ENCODE peak calls at places on chromosomes 16 and 17, in nine cellular contexts. G is dorsolateral prefrontal cortex; L is Peyer's patch; R is SK-N-SH; Y is tibial nerve; M is brain microvascular endothelial cell; N is keratinocyte; D is left ventricle myocardium inferior; F is CD8-positive, alpha-beta T cell. U is an unnamed sample.

GRCh38 chr17:59668816-59669215 is 38.4 kb downstream of the PTRH2 start:
- DNase-seq in G (no peak), L (no peak), R (no peak), Y (no peak), M (peak), N (peak), D (no peak), F (no peak), U (peak)

GRCh38 chr17:50363217-50364060 is 9.5 kb downstream of the MRPL27 start:
- DNase-seq in G (peak), L (no peak), R (peak), Y (no peak), M (peak), N (no peak), D (no peak), F (no peak), U (no peak)

GRCh38 chr17:50201226-50201854 is at the start of gene COL1A1:
- DNase-seq in G (no peak), L (no peak), R (peak), Y (peak), M (peak), N (no peak), D (peak), F (no peak), U (no peak)

GRCh38 chr16:30030011-30030685 is 923 bp downstream of the TLCD3B start:
- DNase-seq in G (no peak), L (no peak), R (peak), Y (no peak), M (no peak), N (no peak), D (no peak), F (no peak), U (no peak)

GRCh38 chr17:18031955-18032354 is 7.0 kb downstream of the ATPAF2 start:
- DNase-seq in G (no peak), L (no peak), R (no peak), Y (no peak), M (peak), N (no peak), D (no peak), F (no peak), U (no peak)

GRCh38 chr17:76547183-76547641 is 7.4 kb downstream of the PRCD start:
- DNase-seq in G (no peak), L (peak), R (peak), Y (no peak), M (peak), N (no peak), D (peak), F (peak), U (no peak)

GRCh38 chr16:87734644-87735043 is 31.1 kb downstream of the KLHDC4 start:
- DNase-seq in G (no peak), L (no peak), R (no peak), Y (no peak), M (no peak), N (no peak), D (no peak), F (no peak), U (no peak)

GRCh38 chr17:3818786-3819185 is 17.8 kb upstream of the ITGAE start:
- DNase-seq in G (no peak), L (no peak), R (no peak), Y (no peak), M (no peak), N (no peak), D (no peak), F (no peak), U (no peak)

GRCh38 chr17:83012873-83013778 is 66.3 kb upstream of the METRNL start:
- DNase-seq in G (no peak), L (no peak), R (peak), Y (no peak), M (peak), N (no peak), D (no peak), F (no peak), U (no peak)

GRCh38 chr17:77416096-77416713 is 275.4 kb downstream of the SEC14L1 start:
- DNase-seq in G (no peak), L (no peak), R (no peak), Y (no peak), M (no peak), N (no peak), D (no peak), F (no peak), U (no peak)

GRCh38 chr17:61641715-61642114 is 50.7 kb upstream of the NACA2 start:
- DNase-seq in G (no peak), L (no peak), R (no peak), Y (no peak), M (no peak), N (no peak), D (no peak), F (no peak), U (no peak)

GRCh38 chr17:36855459-36855858 is 81.8 kb upstream of the LHX1 start:
- DNase-seq in G (no peak), L (no peak), R (no peak), Y (no peak), M (no peak), N (no peak), D (no peak), F (no peak), U (no peak)

GRCh38 chr16:2078691-2079090 is 30.9 kb downstream of the TSC2 start:
- DNase-seq in G (no peak), L (no peak), R (no peak), Y (no peak), M (no peak), N (no peak), D (no peak), F (no peak), U (no peak)

GRCh38 chr16:17258848-17259713 is 211.7 kb downstream of the XYLT1 start:
- DNase-seq in G (no peak), L (peak), R (no peak), Y (no peak), M (no peak), N (no peak), D (no peak), F (no peak), U (no peak)

GRCh38 chr16:8854298-8854948 is 14.4 kb downstream of the CARHSP1 start:
- DNase-seq in G (peak), L (no peak), R (no peak), Y (no peak), M (no peak), N (no peak), D (no peak), F (no peak), U (no peak)

GRCh38 chr17:45371414-45372324 is 54.8 kb upstream of the MAP3K14 start:
- DNase-seq in G (no peak), L (no peak), R (peak), Y (peak), M (peak), N (peak), D (peak), F (no peak), U (peak)

GRCh38 chr16:1068451-1068850 is 4.1 kb upstream of the SSTR5 start:
- DNase-seq in G (no peak), L (no peak), R (no peak), Y (no peak), M (no peak), N (no peak), D (no peak), F (no peak), U (no peak)

GRCh38 chr16:20906225-20906870 is 5.8 kb downstream of the LYRM1 start:
- DNase-seq in G (no peak), L (no peak), R (no peak), Y (no peak), M (peak), N (no peak), D (no peak), F (no peak), U (peak)

GRCh38 chr16:71413341-71413740 is 28.5 kb downstream of the TLE7 start:
- DNase-seq in G (no peak), L (no peak), R (no peak), Y (no peak), M (no peak), N (no peak), D (no peak), F (no peak), U (no peak)

GRCh38 chr17:36755586-36755985 is 154.2 kb downstream of the MRM1 start:
- DNase-seq in G (no peak), L (no peak), R (peak), Y (no peak), M (no peak), N (peak), D (no peak), F (no peak), U (no peak)

GRCh38 chr16:55125818-55126385 is 195.2 kb downstream of the IRX5 start:
- DNase-seq in G (no peak), L (no peak), R (no peak), Y (no peak), M (no peak), N (no peak), D (no peak), F (no peak), U (no peak)

GRCh38 chr16:24553983-24554382 is 14.6 kb downstream of the RBBP6 start:
- DNase-seq in G (no peak), L (no peak), R (no peak), Y (no peak), M (no peak), N (no peak), D (no peak), F (no peak), U (no peak)

GRCh38 chr17:77145635-77146632 is 5.2 kb downstream of the SEC14L1 start:
- DNase-seq in G (peak), L (peak), R (peak), Y (peak), M (peak), N (no peak), D (peak), F (no peak), U (no peak)

GRCh38 chr17:50946223-50946890 is 80.2 kb upstream of the TOB1 start:
- DNase-seq in G (peak), L (no peak), R (no peak), Y (no peak), M (no peak), N (no peak), D (no peak), F (no peak), U (no peak)

GRCh38 chr16:82082543-82083244 is 47.6 kb downstream of the HSD17B2 start:
- DNase-seq in G (no peak), L (no peak), R (no peak), Y (no peak), M (peak), N (no peak), D (no peak), F (no peak), U (peak)

GRCh38 chr17:52831536-52831935 is 673.0 kb upstream of the CA10 start:
- DNase-seq in G (no peak), L (no peak), R (no peak), Y (no peak), M (no peak), N (no peak), D (no peak), F (no peak), U (no peak)

GRCh38 chr16:56113223-56113622 is 78.1 kb upstream of the GNAO1 start:
- DNase-seq in G (no peak), L (no peak), R (no peak), Y (no peak), M (no peak), N (no peak), D (peak), F (no peak), U (no peak)

GRCh38 chr16:53882310-53882709 is 178.4 kb downstream of the FTO start:
- DNase-seq in G (no peak), L (no peak), R (no peak), Y (no peak), M (no peak), N (no peak), D (no peak), F (no peak), U (no peak)
- TF ChIP-seq CTCF in G (no peak), L (no peak), R (no peak), Y (no peak), M (no peak), N (no peak), D (no peak), F (no peak), U (no peak)

GRCh38 chr16:67917852-67918236 is 13.8 kb downstream of the CTRL start:
- DNase-seq in G (no peak), L (no peak), R (no peak), Y (no peak), M (peak), N (peak), D (no peak), F (no peak), U (peak)
- H3K27ac ChIP-seq in G (peak), L (no peak), R (peak), Y (no peak), M (no peak), N (peak), D (peak), F (no peak), U (peak)

DNA sequence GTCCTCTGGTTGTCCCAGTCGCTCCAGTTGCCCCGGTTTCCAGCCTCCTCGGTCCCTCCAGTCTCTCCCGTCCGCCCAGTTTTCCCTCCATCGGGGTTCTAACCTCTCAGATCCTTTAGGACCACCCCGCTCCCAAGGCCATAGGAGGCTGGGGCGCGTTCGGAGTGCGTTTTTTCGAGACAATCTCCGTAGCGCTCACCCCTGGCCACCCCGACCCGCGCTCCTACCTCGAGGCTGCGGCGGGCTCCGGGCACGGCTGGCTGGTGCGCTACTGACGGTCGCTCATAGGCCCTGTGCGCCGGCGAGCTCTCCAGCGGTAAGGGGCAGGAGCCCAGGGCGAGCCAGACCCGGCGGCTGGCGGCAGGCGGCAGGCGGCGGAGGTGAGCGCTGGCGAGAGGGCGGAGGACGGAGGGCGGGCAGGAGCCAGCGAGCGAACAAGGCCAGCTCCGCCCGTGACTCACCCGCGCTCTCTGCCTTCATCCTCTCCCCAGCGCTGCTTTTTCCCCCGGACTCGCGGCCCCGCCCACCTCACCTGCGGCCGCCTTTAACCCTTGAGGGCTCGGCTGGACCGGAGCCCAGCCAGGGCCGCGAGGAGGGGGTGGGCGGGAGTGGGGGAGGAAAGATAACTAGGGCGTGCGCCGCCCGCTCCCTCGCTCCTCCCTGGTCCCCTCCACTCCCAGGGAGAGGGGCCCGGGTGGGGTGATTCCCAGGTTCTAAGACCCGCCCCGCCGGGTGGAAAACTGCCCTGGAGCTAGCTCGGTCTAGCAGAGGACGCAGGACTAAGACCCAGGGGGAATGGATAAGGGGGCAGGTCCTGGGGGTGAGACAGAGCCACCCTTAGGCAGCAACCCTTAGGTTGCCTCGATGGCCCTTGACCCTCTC is at the start of gene SP6:
- DNase-seq in G (no peak), L (peak), R (peak), Y (no peak), M (peak), N (no peak), D (peak), F (no peak), U (peak)
- TF ChIP-seq CTCF in G (no peak), L (peak), R (peak), Y (no peak), M (no peak), N (peak), D (peak), F (no peak), U (peak)

GRCh38 chr16:26614102-26614864 is 452.4 kb upstream of the C16orf82 start:
- DNase-seq in G (no peak), L (no peak), R (no peak), Y (no peak), M (no peak), N (no peak), D (no peak), F (no peak), U (no peak)
- H3K27ac ChIP-seq in G (no peak), L (no peak), R (no peak), Y (no peak), M (no peak), N (no peak), D (no peak), F (no peak), U (no peak)

DNA sequence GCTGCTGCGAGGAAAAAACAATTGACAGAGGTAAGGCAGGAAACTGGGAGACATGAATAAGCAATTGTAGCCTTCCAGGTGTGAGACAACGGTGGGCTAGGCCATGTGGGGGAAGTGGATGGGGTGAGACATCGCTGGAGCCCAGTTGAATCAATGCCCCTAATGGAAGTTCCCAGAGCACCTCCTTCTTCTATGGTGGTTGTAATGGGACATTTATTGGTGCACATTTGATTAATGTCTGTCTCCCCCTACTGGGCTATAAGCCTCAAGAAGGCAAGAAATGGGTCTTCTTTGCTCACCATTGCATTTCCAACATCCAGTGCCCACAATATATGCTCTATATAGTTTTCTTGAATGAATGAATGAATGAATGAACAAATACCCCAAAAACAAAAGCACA is 22.7 kb upstream of the CD300E start:
- DNase-seq in G (no peak), L (no peak), R (peak), Y (no peak), M (peak), N (no peak), D (no peak), F (no peak), U (peak)
- TF ChIP-seq CTCF in G (peak), L (peak), R (no peak), Y (no peak), M (peak), N (peak), D (no peak), F (no peak), U (peak)

DNA sequence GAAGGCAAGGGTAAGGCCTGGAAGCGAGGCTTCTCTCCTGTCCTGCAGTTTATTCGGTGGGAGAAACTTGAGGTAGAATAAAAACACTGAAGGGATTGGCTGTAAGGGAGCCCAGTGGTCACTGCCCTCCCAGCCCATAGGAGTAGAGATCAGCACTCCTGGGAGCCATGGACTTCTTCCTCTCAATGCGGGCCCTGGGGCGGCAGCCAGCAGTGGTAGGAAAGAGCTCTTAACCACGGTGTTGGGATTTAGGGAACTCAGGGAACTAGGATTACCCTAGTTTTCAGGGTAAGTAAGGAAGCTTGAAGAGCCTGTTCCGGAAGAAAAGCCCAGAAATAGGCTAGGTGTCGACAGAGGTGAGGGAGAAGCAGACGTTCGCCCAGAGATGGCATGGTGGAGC is 23.8 kb upstream of the NAGLU start:
- DNase-seq in G (no peak), L (no peak), R (no peak), Y (no peak), M (no peak), N (no peak), D (no peak), F (no peak), U (no peak)
- H3K27ac ChIP-seq in G (peak), L (peak), R (no peak), Y (peak), M (no peak), N (no peak), D (peak), F (no peak), U (peak)